ENCODE peak calls at places on chromosomes 16 and 17, in eight cellular contexts. T, M, J, O, W, L, Q and K are unnamed samples.

GRCh38 chr17:79947351-79948031 is 88.2 kb downstream of the TBC1D16 start:
- DNase-seq in T (no peak), M (peak; percentile 12), J (peak; percentile 41), O (no peak), W (no peak), L (peak; percentile 50), Q (peak; percentile 89), K (peak; percentile 7)

GRCh38 chr16:25374556-25374955 is 116.9 kb upstream of the ZKSCAN2 start:
- DNase-seq in T (no peak), M (no peak), J (no peak), O (no peak), W (peak; percentile 46), L (no peak), Q (no peak), K (no peak)

GRCh38 chr16:24052466-24053324 is 203.4 kb upstream of the CACNG3 start:
- DNase-seq in T (no peak), M (no peak), J (no peak), O (no peak), W (no peak), L (no peak), Q (no peak), K (no peak)

GRCh38 chr17:61456688-61457225 is 4.5 kb downstream of the TBX4 start:
- DNase-seq in T (no peak), M (no peak), J (peak; percentile 71), O (no peak), W (peak; percentile 78), L (no peak), Q (no peak), K (no peak)

GRCh38 chr17:29931253-29931932 is 1.4 kb upstream of the SSH2 start:
- DNase-seq in T (peak; percentile 69), M (peak; percentile 43), J (peak; percentile 25), O (peak; percentile 53), W (peak; percentile 72), L (peak; percentile 76), Q (peak; percentile 87), K (no peak)

GRCh38 chr16:8417145-8417544 is 173.2 kb downstream of the TMEM114 start:
- DNase-seq in T (no peak), M (no peak), J (no peak), O (no peak), W (no peak), L (no peak), Q (no peak), K (no peak)

GRCh38 chr17:64424318-64424717 is 24.6 kb upstream of the MILR1 start:
- DNase-seq in T (no peak), M (no peak), J (no peak), O (no peak), W (no peak), L (no peak), Q (no peak), K (no peak)

GRCh38 chr17:12180644-12181261 is 160.1 kb downstream of the MAP2K4 start:
- DNase-seq in T (no peak), M (no peak), J (peak; percentile 47), O (peak; percentile 25), W (peak; percentile 69), L (no peak), Q (peak; percentile 81), K (no peak)

GRCh38 chr16:60073376-60073775 is 1339.3 kb upstream of the GOT2 start:
- DNase-seq in T (no peak), M (no peak), J (no peak), O (no peak), W (no peak), L (no peak), Q (no peak), K (no peak)

GRCh38 chr16:51538707-51539604 is 387.9 kb upstream of the SALL1 start:
- DNase-seq in T (no peak), M (no peak), J (no peak), O (no peak), W (peak; percentile 65), L (no peak), Q (peak; percentile 89), K (no peak)

GRCh38 chr17:10521949-10522348 is 3.6 kb upstream of the MYH1 start:
- DNase-seq in T (no peak), M (no peak), J (no peak), O (no peak), W (no peak), L (no peak), Q (no peak), K (no peak)

GRCh38 chr16:65490296-65490695 is 368.4 kb upstream of the CDH11 start:
- DNase-seq in T (no peak), M (no peak), J (no peak), O (no peak), W (no peak), L (no peak), Q (no peak), K (no peak)

GRCh38 chr17:21001111-21001812 is 41.5 kb downstream of the USP22 start:
- DNase-seq in T (no peak), M (no peak), J (no peak), O (no peak), W (no peak), L (no peak), Q (no peak), K (no peak)

GRCh38 chr16:79932564-79932963 is 332.0 kb upstream of the MAF start:
- DNase-seq in T (no peak), M (no peak), J (no peak), O (no peak), W (no peak), L (no peak), Q (peak; percentile 5), K (no peak)

GRCh38 chr17:30586818-30587595 is 109.8 kb downstream of the GOSR1 start:
- DNase-seq in T (no peak), M (no peak), J (no peak), O (no peak), W (no peak), L (no peak), Q (peak; percentile 79), K (no peak)

GRCh38 chr17:69246726-69247375 is 18.2 kb upstream of the ABCA10 start:
- DNase-seq in T (no peak), M (no peak), J (peak; percentile 2), O (no peak), W (no peak), L (no peak), Q (peak; percentile 79), K (no peak)

GRCh38 chr17:28347261-28347891 is 10.0 kb downstream of the POLDIP2 start:
- DNase-seq in T (peak; percentile 50), M (no peak), J (no peak), O (peak; percentile 82), W (peak; percentile 75), L (no peak), Q (peak; percentile 83), K (peak; percentile 53)

GRCh38 chr16:4505356-4506153 is 29.4 kb downstream of the HMOX2 start:
- DNase-seq in T (peak; percentile 54), M (no peak), J (no peak), O (no peak), W (no peak), L (no peak), Q (no peak), K (no peak)

GRCh38 chr16:85401370-85401916 is 211.7 kb upstream of the GSE1 start:
- DNase-seq in T (no peak), M (peak; percentile 5), J (no peak), O (no peak), W (no peak), L (peak; percentile 33), Q (no peak), K (peak; percentile 11)

GRCh38 chr16:73301984-73302383 is 254.1 kb upstream of the ZFHX3 start:
- DNase-seq in T (no peak), M (no peak), J (no peak), O (no peak), W (no peak), L (no peak), Q (no peak), K (no peak)

GRCh38 chr16:16805809-16806208 is 426.9 kb downstream of the NPIPA7 start:
- DNase-seq in T (no peak), M (no peak), J (no peak), O (no peak), W (no peak), L (no peak), Q (no peak), K (no peak)

GRCh38 chr17:39548494-39548893 is 59.2 kb downstream of the NEUROD2 start:
- DNase-seq in T (no peak), M (peak; percentile 44), J (no peak), O (no peak), W (no peak), L (no peak), Q (peak; percentile 63), K (no peak)

GRCh38 chr17:42103221-42103954 is 5.1 kb upstream of the ZNF385C start:
- DNase-seq in T (no peak), M (no peak), J (no peak), O (no peak), W (no peak), L (no peak), Q (no peak), K (no peak)

GRCh38 chr16:77582956-77583355 is 139.4 kb upstream of the NUDT7 start:
- DNase-seq in T (no peak), M (no peak), J (no peak), O (no peak), W (no peak), L (no peak), Q (no peak), K (no peak)
- H3K4me3 ChIP-seq in T (no peak overlapping the region), M (no peak overlapping the region), J (no peak overlapping the region), O (no peak overlapping the region), W (no peak overlapping the region), L (no peak overlapping the region), Q (no peak overlapping the region), K (no peak overlapping the region)

DNA sequence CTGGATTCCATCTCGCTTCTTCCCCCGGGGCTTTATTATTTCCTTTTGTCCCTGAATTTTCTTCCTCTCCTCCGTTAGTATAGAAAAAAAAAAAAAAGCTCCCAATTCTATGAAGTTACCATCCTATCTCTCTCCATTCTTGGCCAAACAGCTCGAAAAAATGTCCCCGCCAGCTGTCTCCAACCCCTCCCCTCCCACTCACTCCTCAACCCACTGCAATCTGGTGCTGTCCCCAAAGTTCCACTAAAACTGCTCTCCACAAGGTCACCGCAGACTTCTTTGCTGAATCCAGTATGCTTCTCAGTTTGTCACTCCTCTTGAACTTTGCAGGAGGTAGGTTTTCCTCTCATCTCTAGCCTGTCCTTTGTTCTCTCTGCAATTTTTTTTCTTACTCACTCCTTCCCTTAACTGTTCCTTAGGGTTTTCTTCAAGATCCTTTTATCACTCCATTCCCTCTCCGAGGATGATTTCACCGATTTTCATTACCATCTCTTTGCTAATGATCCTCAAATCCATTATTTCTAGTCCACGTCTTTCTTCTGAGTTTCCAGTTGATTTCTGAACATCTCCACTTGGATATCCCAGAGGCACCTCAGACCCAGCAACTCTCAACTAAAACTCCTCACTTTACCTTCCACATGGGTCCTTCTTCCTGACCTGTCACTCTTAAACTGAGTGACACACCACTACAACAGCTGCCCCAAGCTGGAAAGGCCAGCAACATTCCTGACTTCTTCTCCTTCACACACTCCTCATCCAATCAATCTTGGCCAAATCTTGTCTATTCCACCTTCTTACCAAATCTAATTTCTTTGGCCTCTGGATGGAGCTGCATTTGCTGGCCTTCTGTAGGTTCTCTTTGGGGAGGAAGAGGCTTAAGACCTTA is 1.5 kb upstream of the SUMO2 start:
- DNase-seq in T (no peak), M (no peak), J (peak; percentile 3), O (no peak), W (no peak), L (no peak), Q (no peak), K (no peak)
- H3K4me3 ChIP-seq in T (no peak overlapping the region), M (no peak overlapping the region), J (no peak overlapping the region), O (no peak overlapping the region), W (no peak overlapping the region), L (no peak overlapping the region), Q (no peak overlapping the region), K (no peak overlapping the region)

GRCh38 chr17:45144199-45145034 is 3.9 kb upstream of the HEXIM1 start:
- DNase-seq in T (peak; percentile 54), M (peak; percentile 66), J (peak; percentile 89), O (no peak), W (peak; percentile 78), L (peak; percentile 59), Q (no peak), K (peak; percentile 50)
- H3K4me3 ChIP-seq in T (peak overlapping the region; percentile 49), M (peak overlapping the region; percentile 66), J (peak overlapping the region; percentile 46), O (no peak overlapping the region), W (peak overlapping the region; percentile 49), L (peak overlapping the region; percentile 56), Q (peak overlapping the region; percentile 57), K (peak overlapping the region; percentile 17)

GRCh38 chr16:67993207-67994036 is 5.9 kb downstream of the DPEP2 start:
- DNase-seq in T (peak; percentile 82), M (peak; percentile 85), J (peak; percentile 97), O (peak; percentile 75), W (peak; percentile 93), L (peak; percentile 85), Q (peak; percentile 74), K (peak; percentile 73)
- H3K4me3 ChIP-seq in T (peak overlapping the region; percentile 42), M (peak overlapping the region; percentile 60), J (no peak overlapping the region), O (no peak overlapping the region), W (no peak overlapping the region), L (peak overlapping the region; percentile 49), Q (peak overlapping the region; percentile 38), K (peak overlapping the region; percentile 23)